ENCODE peak calls at places on chromosomes 16 and 17, in ten cellular contexts. G, Z, C, P, X, A, U, B, E and R are unnamed samples.

GRCh38 chr16:19116711-19117449 is 3.1 kb downstream of the ITPRIPL2 start:
- DNase-seq in G (no peak), Z (no peak), C (no peak), P (no peak), X (no peak), A (no peak), U (no peak), B (no peak), E (no peak), R (no peak)

GRCh38 chr17:78323821-78324390 is 36.0 kb downstream of the SOCS3 start:
- DNase-seq in G (no peak), Z (no peak), C (no peak), P (no peak), X (no peak), A (no peak), U (no peak), B (no peak), E (no peak), R (no peak)

GRCh38 chr16:89581045-89581695 is 5.6 kb downstream of the CPNE7 start:
- DNase-seq in G (no peak), Z (no peak), C (no peak), P (no peak), X (peak), A (no peak), U (no peak), B (no peak), E (peak), R (no peak)

GRCh38 chr17:17414316-17414937 is 62.4 kb upstream of the MED9 start:
- DNase-seq in G (no peak), Z (no peak), C (no peak), P (peak), X (peak), A (no peak), U (no peak), B (no peak), E (no peak), R (no peak)

GRCh38 chr17:43914451-43914850 is 7.1 kb upstream of the MPP2 start:
- DNase-seq in G (no peak), Z (no peak), C (no peak), P (no peak), X (no peak), A (no peak), U (no peak), B (no peak), E (no peak), R (no peak)

GRCh38 chr16:67459066-67459857 is 21.7 kb downstream of the ATP6V0D1 start:
- DNase-seq in G (no peak), Z (no peak), C (no peak), P (peak), X (peak), A (peak), U (no peak), B (no peak), E (no peak), R (no peak)

GRCh38 chr17:29076087-29076486 is 33.1 kb downstream of the PIPOX start:
- DNase-seq in G (no peak), Z (no peak), C (no peak), P (no peak), X (no peak), A (no peak), U (no peak), B (no peak), E (no peak), R (no peak)

GRCh38 chr17:34154916-34155730 is 100.0 kb upstream of the CCL2 start:
- DNase-seq in G (no peak), Z (no peak), C (no peak), P (no peak), X (no peak), A (no peak), U (no peak), B (no peak), E (no peak), R (no peak)

GRCh38 chr16:90018297-90019200 is 707 bp downstream of the DBNDD1 start:
- DNase-seq in G (no peak), Z (no peak), C (no peak), P (no peak), X (no peak), A (no peak), U (no peak), B (peak), E (peak), R (no peak)

GRCh38 chr16:81429045-81429521 is 15.5 kb upstream of the CMIP start:
- DNase-seq in G (no peak), Z (no peak), C (no peak), P (no peak), X (peak), A (no peak), U (peak), B (peak), E (peak), R (no peak)

GRCh38 chr17:79114455-79115301 is 40.1 kb downstream of the ENGASE start:
- DNase-seq in G (no peak), Z (no peak), C (no peak), P (peak), X (no peak), A (peak), U (peak), B (no peak), E (no peak), R (no peak)

GRCh38 chr16:31696968-31697743 is 169.5 kb downstream of the AHSP start:
- DNase-seq in G (no peak), Z (no peak), C (no peak), P (no peak), X (no peak), A (peak), U (no peak), B (peak), E (peak), R (no peak)

GRCh38 chr17:72715906-72716572 is 376.4 kb downstream of the SLC39A11 start:
- DNase-seq in G (no peak), Z (no peak), C (no peak), P (no peak), X (no peak), A (no peak), U (no peak), B (no peak), E (peak), R (no peak)

GRCh38 chr16:88922114-88922825 is 54.7 kb downstream of the CBFA2T3 start:
- DNase-seq in G (no peak), Z (no peak), C (no peak), P (peak), X (peak), A (no peak), U (peak), B (no peak), E (peak), R (no peak)

GRCh38 chr17:11940904-11941303 is 56.4 kb downstream of the ZNF18 start:
- DNase-seq in G (no peak), Z (no peak), C (no peak), P (no peak), X (no peak), A (no peak), U (no peak), B (no peak), E (no peak), R (no peak)

GRCh38 chr16:8713635-8714097 is 39.2 kb downstream of the ABAT start:
- DNase-seq in G (no peak), Z (no peak), C (no peak), P (no peak), X (no peak), A (no peak), U (no peak), B (no peak), E (no peak), R (no peak)

GRCh38 chr17:65515512-65515911 is 45.9 kb downstream of the AXIN2 start:
- DNase-seq in G (no peak), Z (no peak), C (no peak), P (no peak), X (no peak), A (no peak), U (no peak), B (peak), E (no peak), R (no peak)

GRCh38 chr16:67666538-67667433 is at the start of the genes C16orf86 and ENKD1:
- DNase-seq in G (peak), Z (peak), C (peak), P (peak), X (peak), A (peak), U (peak), B (peak), E (peak), R (peak)

GRCh38 chr17:33572615-33573014 is 279.5 kb upstream of the ASIC2 start:
- DNase-seq in G (no peak), Z (no peak), C (no peak), P (no peak), X (no peak), A (no peak), U (no peak), B (peak), E (peak), R (no peak)

GRCh38 chr16:212999-213398 is 16.2 kb downstream of the LUC7L start:
- DNase-seq in G (no peak), Z (no peak), C (no peak), P (no peak), X (no peak), A (no peak), U (no peak), B (no peak), E (no peak), R (no peak)

GRCh38 chr17:4523946-4524345 is 25.3 kb downstream of the SPNS2 start:
- DNase-seq in G (no peak), Z (no peak), C (no peak), P (no peak), X (no peak), A (no peak), U (no peak), B (no peak), E (no peak), R (no peak)

GRCh38 chr17:65634533-65634932 is 73.1 kb upstream of the AXIN2 start:
- DNase-seq in G (no peak), Z (no peak), C (no peak), P (no peak), X (no peak), A (peak), U (no peak), B (no peak), E (peak), R (no peak)

GRCh38 chr17:57915980-57916757 is 39.0 kb downstream of the CUEDC1 start:
- DNase-seq in G (no peak), Z (no peak), C (no peak), P (no peak), X (peak), A (peak), U (no peak), B (no peak), E (no peak), R (no peak)

GRCh38 chr17:43367588-43368242 is 31.1 kb upstream of the ARL4D start:
- DNase-seq in G (no peak), Z (no peak), C (peak), P (no peak), X (no peak), A (peak), U (no peak), B (peak), E (peak), R (peak)

GRCh38 chr17:60390223-60390622 is 1.7 kb downstream of the USP32 start:
- DNase-seq in G (no peak), Z (no peak), C (no peak), P (no peak), X (peak), A (no peak), U (no peak), B (no peak), E (no peak), R (no peak)

GRCh38 chr17:70658840-70659239 is 489.5 kb downstream of the KCNJ2 start:
- DNase-seq in G (no peak), Z (no peak), C (no peak), P (no peak), X (no peak), A (no peak), U (no peak), B (no peak), E (no peak), R (no peak)

GRCh38 chr17:8846768-8847211 is 20.7 kb downstream of the PIK3R6 start:
- DNase-seq in G (no peak), Z (no peak), C (no peak), P (no peak), X (no peak), A (no peak), U (peak), B (peak), E (peak), R (no peak)

GRCh38 chr17:39678340-39679116 is 9.3 kb downstream of the PGAP3 start:
- DNase-seq in G (no peak), Z (no peak), C (no peak), P (no peak), X (no peak), A (no peak), U (no peak), B (no peak), E (no peak), R (no peak)

GRCh38 chr17:64983708-64984107 is 64.4 kb upstream of the LRRC37A3 start:
- DNase-seq in G (no peak), Z (no peak), C (no peak), P (no peak), X (no peak), A (no peak), U (no peak), B (no peak), E (no peak), R (no peak)

GRCh38 chr16:79088971-79089370 is 511.6 kb downstream of the MAF start:
- DNase-seq in G (no peak), Z (no peak), C (no peak), P (no peak), X (no peak), A (no peak), U (no peak), B (no peak), E (no peak), R (no peak)

GRCh38 chr16:12065866-12066545 is 89.5 kb downstream of the SNX29 start:
- DNase-seq in G (no peak), Z (no peak), C (no peak), P (peak), X (no peak), A (no peak), U (no peak), B (no peak), E (no peak), R (no peak)

GRCh38 chr17:79231766-79232287 is 157.2 kb downstream of the ENGASE start:
- DNase-seq in G (no peak), Z (no peak), C (no peak), P (no peak), X (no peak), A (no peak), U (no peak), B (no peak), E (no peak), R (no peak)

GRCh38 chr17:59804910-59805381 is 87.8 kb downstream of the TUBD1 start:
- DNase-seq in G (no peak), Z (no peak), C (no peak), P (no peak), X (no peak), A (peak), U (no peak), B (no peak), E (peak), R (no peak)

GRCh38 chr16:89120921-89121351 is 27.3 kb downstream of the ACSF3 start:
- DNase-seq in G (no peak), Z (no peak), C (no peak), P (peak), X (peak), A (no peak), U (no peak), B (no peak), E (no peak), R (no peak)

GRCh38 chr16:30652718-30653117 is 2.0 kb downstream of the PRR14 start:
- DNase-seq in G (no peak), Z (no peak), C (no peak), P (no peak), X (no peak), A (no peak), U (no peak), B (no peak), E (no peak), R (no peak)